ENCODE peak calls at places on chromosomes 1 and 21, in seven cellular contexts. C is ovary, S is transverse colon, Z is GM23338, H is suprapubic skin, U is prostate gland, R is endodermal cell. L is an unnamed sample.

GRCh38 chr1:3441449-3441848 is 13.0 kb upstream of the ARHGEF16 start:
- DNase-seq in Z (no peak), S (no peak), C (no peak), U (no peak), H (no peak), R (no peak), L (no peak)

GRCh38 chr1:74772945-74773344 is 40.0 kb downstream of the TYW3 start:
- DNase-seq in C (no peak), S (no peak), U (no peak), H (no peak), R (no peak), Z (no peak), L (no peak)

GRCh38 chr1:228150021-228150457 is 309 bp downstream of the GJC2 start:
- DNase-seq in S (no peak), U (no peak), Z (no peak), R (no peak), C (peak; percentile 61), H (no peak), L (no peak)

GRCh38 chr1:172411791-172412338 is 8.6 kb upstream of the C1orf105 start:
- DNase-seq in U (no peak), C (no peak), R (no peak), H (no peak), Z (no peak), S (no peak), L (no peak)

GRCh38 chr21:27329255-27329851 is 362.5 kb upstream of the ADAMTS5 start:
- DNase-seq in Z (no peak), R (no peak), S (no peak), H (no peak), U (no peak), C (no peak), L (no peak)

GRCh38 chr1:24329797-24330543 is 10.8 kb downstream of the GRHL3 start:
- DNase-seq in R (no peak), S (no peak), U (no peak), Z (no peak), C (no peak), H (no peak), L (no peak)

GRCh38 chr1:243393093-243393492 is 137.3 kb downstream of the SDCCAG8 start:
- DNase-seq in R (no peak), S (no peak), U (no peak), Z (no peak), H (no peak), C (no peak), L (no peak)

GRCh38 chr1:29686012-29686930 is 449.9 kb downstream of the PTPRU start:
- DNase-seq in Z (no peak), H (peak; percentile 54), S (no peak), C (no peak), R (peak; percentile 36), U (no peak), L (no peak)

GRCh38 chr1:190168116-190168515 is 309.5 kb downstream of the BRINP3 start:
- DNase-seq in R (no peak), U (no peak), C (no peak), H (no peak), S (no peak), Z (no peak), L (no peak)

GRCh38 chr1:84370831-84371394 is 27.4 kb upstream of the DNASE2B start:
- DNase-seq in R (no peak), H (no peak), Z (no peak), C (no peak), S (no peak), U (no peak), L (peak; percentile 38)

GRCh38 chr1:14970115-14970798 is 183.3 kb upstream of the TMEM51 start:
- DNase-seq in H (peak; percentile 93), S (peak; percentile 26), C (peak; percentile 75), R (peak; percentile 63), Z (peak; percentile 65), U (no peak), L (peak; percentile 50)

GRCh38 chr1:167726038-167726437 is 4.3 kb downstream of the MPZL1 start:
- DNase-seq in Z (peak; percentile 15), S (no peak), R (peak; percentile 60), C (no peak), H (no peak), U (no peak), L (no peak)

GRCh38 chr1:227869281-227869842 is 53.9 kb downstream of the PRSS38 start:
- DNase-seq in C (no peak), R (no peak), Z (no peak), H (no peak), U (no peak), S (no peak), L (no peak)

GRCh38 chr1:107091418-107091817 is 34.9 kb downstream of the PRMT6 start:
- DNase-seq in C (no peak), Z (no peak), U (no peak), H (no peak), R (no peak), S (no peak), L (no peak)

GRCh38 chr21:43193651-43194302 is 25.0 kb downstream of the CRYAA start:
- DNase-seq in U (peak; percentile 51), C (no peak), R (peak; percentile 28), Z (no peak), H (peak; percentile 75), S (no peak), L (no peak)

GRCh38 chr1:87329051-87329755 is 523 bp downstream of the LMO4 start:
- DNase-seq in C (peak; percentile 46), S (peak; percentile 57), Z (peak; percentile 64), R (peak; percentile 78), H (peak; percentile 85), U (peak; percentile 43), L (peak; percentile 49)

GRCh38 chr1:210603123-210603522 is 274.4 kb downstream of the HHAT start:
- DNase-seq in Z (no peak), U (no peak), S (no peak), R (no peak), C (no peak), H (no peak), L (no peak)

DNA sequence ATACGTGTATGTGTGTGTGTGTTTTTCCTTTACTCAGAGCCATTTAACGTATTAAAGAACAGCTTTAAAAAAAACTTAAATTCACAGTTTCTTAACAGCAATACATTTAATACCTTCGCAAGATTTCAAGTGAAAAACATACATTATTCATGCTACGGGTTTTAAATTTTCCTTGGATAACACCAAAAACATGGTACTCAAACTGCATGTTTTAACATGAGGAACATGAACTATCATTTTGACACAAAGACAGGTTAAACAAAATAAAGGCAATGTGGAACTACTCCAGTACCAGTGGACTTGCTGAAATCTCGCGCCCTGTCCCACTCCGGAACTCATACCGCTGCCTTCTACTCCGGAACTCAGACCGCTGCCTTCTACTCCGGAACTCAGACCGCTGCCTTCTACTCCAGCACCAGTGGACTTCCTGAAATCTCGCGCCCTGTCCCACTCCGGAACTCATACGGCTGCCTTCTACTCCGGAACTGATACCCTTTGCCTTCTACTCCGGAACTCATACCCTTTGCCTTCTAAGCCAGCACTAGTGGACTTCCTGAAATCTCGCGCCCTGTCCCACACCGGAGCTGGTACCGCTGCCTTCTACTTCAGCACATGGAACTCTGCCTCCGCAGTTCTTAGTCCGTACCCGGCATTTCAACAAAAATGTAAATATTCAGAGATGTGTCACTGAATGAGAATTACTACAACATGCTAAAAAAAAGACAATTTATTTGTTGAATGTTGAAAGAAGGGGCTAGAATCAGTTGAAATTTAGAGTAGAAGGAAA is 148.6 kb downstream of the NCAM2 start:
- DNase-seq in C (no peak), Z (no peak), R (no peak), S (no peak), U (no peak), H (no peak), L (no peak)
- H3K4me3 ChIP-seq in C (no peak overlapping the region), Z (no peak overlapping the region), R (peak overlapping the region; percentile 76), S (no peak overlapping the region), U (no peak overlapping the region), H (no peak overlapping the region), L (no peak overlapping the region)

DNA sequence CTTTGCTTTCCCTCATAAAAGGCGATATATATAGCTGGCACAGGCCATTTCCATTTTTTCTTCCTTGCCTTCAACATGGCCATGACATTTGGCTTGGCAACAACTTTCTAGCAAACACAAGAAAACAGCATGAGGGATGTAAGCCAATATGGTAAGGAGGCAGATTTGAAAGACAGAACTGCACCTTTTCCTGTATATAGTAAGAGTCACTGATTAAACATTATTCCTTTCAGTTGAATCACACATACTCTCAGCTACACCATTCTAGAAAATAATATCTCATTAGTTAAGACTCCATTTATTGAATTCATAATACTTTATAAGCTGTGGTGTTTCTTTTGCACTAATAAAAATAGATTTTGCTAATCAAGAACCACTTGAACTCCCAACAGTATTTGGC is 9.5 kb downstream of the SIKE1 start:
- DNase-seq in H (no peak), U (no peak), C (no peak), Z (no peak), R (no peak), S (no peak), L (no peak)
- H3K36me3 ChIP-seq in H (peaks cover 37% of the 10 kb centered on the region), U (no peaks in the 10 kb centered on the region), C (no peaks in the 10 kb centered on the region), Z (peaks cover 17% of the 10 kb centered on the region), R (peaks cover 59% of the 10 kb centered on the region), S (peaks cover 15% of the 10 kb centered on the region), L (peaks cover 31% of the 10 kb centered on the region)

GRCh38 chr1:88985692-88986091 is 6.7 kb downstream of the KYAT3 start:
- DNase-seq in R (no peak), U (no peak), H (no peak), S (no peak), C (no peak), Z (no peak), L (no peak)

GRCh38 chr1:88983791-88984552 is 8.5 kb downstream of the KYAT3 start:
- DNase-seq in C (no peak), H (no peak), S (no peak), R (no peak), Z (peak; percentile 82), U (no peak), L (no peak)

GRCh38 chr1:88985033-88985432 is 7.4 kb downstream of the KYAT3 start:
- DNase-seq in H (no peak), R (no peak), C (peak; percentile 47), U (no peak), Z (no peak), S (no peak), L (no peak)

GRCh38 chr1:88982055-88982454 is 10.4 kb downstream of the KYAT3 start:
- DNase-seq in U (no peak), S (no peak), Z (no peak), H (no peak), R (no peak), C (no peak), L (no peak)

DNA sequence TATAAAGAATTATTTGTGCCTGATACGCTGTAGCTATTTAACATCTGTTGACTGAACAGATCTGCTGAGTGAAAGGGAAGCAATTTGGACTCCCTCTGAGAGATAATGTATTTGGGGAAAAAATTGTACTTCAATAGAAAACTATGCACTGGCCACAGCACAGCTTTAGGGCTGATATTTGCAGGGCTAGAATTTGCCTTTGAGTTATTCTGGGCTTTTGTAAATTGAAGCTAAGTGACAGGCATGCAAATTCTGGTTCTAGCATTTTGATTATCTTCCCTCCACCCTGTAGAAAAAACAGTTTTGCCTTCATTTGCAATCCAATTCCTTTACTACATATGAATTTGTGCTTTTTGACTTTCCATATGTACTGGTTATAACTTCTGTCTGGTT is 7.9 kb downstream of the KYAT3 start:
- DNase-seq in S (no peak), Z (no peak), H (no peak), R (no peak), U (no peak), C (no peak), L (no peak)
- H3K4me3 ChIP-seq in S (no peak overlapping the region), Z (no peak overlapping the region), H (peak overlapping the region; percentile 8), R (no peak overlapping the region), U (no peak overlapping the region), C (no peak overlapping the region), L (no peak overlapping the region)

DNA sequence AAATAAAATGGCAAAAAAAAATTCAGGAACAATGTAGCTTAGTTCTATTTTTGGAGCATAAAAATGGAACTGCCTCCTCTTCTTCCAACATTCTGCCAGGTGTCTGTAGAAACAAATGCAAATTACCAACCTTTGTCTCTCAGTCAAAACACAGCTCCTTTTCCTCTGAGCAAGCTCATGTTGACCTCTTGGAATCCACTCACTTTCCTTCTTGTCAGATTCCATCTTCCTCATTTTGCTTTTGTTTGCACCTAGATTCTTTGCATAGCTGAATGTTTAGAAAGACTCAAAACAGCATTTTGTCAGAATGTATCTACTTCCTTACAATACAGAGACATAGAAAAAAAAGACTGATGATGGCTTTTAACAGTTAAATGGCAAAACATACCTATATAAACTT is 178.2 kb downstream of the ADGRL2 start:
- DNase-seq in U (no peak), C (no peak), H (no peak), R (no peak), S (no peak), Z (peak; percentile 91), L (no peak)
- H3K36me3 ChIP-seq in U (no peaks in the 10 kb centered on the region), C (no peaks in the 10 kb centered on the region), H (peaks cover 5% of the 10 kb centered on the region), R (peaks cover 17% of the 10 kb centered on the region), S (no peaks in the 10 kb centered on the region), Z (no peaks in the 10 kb centered on the region), L (no peaks in the 10 kb centered on the region)

L was measured in lung.